ENCODE peak calls at places on chromosome X, in five cellular contexts. One of them, this sample, is unnamed.

GRCh38 chrX:40278340-40279090 is 180.8 kb upstream of the BCOR start:
- DNase-seq in HT-29: no peak
- DNase-seq in AG10803: peak
- DNase-seq in epithelial cell of esophagus: no peak
- DNase-seq in H4: peak
- DNase-seq in this sample: no peak

GRCh38 chrX:121802881-121803412 is 755.5 kb downstream of the GLUD2 start:
- DNase-seq in epithelial cell of esophagus: no peak
- DNase-seq in HT-29: no peak
- DNase-seq in H4: no peak
- DNase-seq in AG10803: no peak
- DNase-seq in this sample: no peak

GRCh38 chrX:2184089-2184488 is 316.7 kb downstream of the DHRSX start:
- DNase-seq in HT-29: no peak
- DNase-seq in epithelial cell of esophagus: no peak
- DNase-seq in H4: no peak
- DNase-seq in AG10803: no peak
- DNase-seq in this sample: no peak

GRCh38 chrX:66728818-66729271 is 90.0 kb upstream of the EDA2R start:
- DNase-seq in AG10803: peak
- DNase-seq in HT-29: peak
- DNase-seq in H4: peak
- DNase-seq in epithelial cell of esophagus: peak
- DNase-seq in this sample: peak

GRCh38 chrX:77398341-77398740 is 48.8 kb upstream of the FGF16 start:
- DNase-seq in H4: no peak
- DNase-seq in HT-29: no peak
- DNase-seq in epithelial cell of esophagus: no peak
- DNase-seq in AG10803: peak
- DNase-seq in this sample: no peak

GRCh38 chrX:64206556-64207162 is 1.2 kb upstream of the AMER1 start:
- DNase-seq in HT-29: peak
- DNase-seq in epithelial cell of esophagus: peak
- DNase-seq in AG10803: peak
- DNase-seq in H4: no peak
- DNase-seq in this sample: no peak

GRCh38 chrX:141405878-141406492 is 163.7 kb upstream of the SPANXC start:
- DNase-seq in epithelial cell of esophagus: peak
- DNase-seq in AG10803: peak
- DNase-seq in HT-29: peak
- DNase-seq in H4: peak
- DNase-seq in this sample: no peak

GRCh38 chrX:39969099-39969825 is 128.5 kb downstream of the BCOR start:
- DNase-seq in H4: no peak
- DNase-seq in AG10803: no peak
- DNase-seq in epithelial cell of esophagus: no peak
- DNase-seq in HT-29: no peak
- DNase-seq in this sample: no peak

GRCh38 chrX:4935387-4935786 is 1221.9 kb upstream of the PRKX start:
- DNase-seq in H4: no peak
- DNase-seq in epithelial cell of esophagus: no peak
- DNase-seq in HT-29: no peak
- DNase-seq in AG10803: no peak
- DNase-seq in this sample: no peak

GRCh38 chrX:74246524-74246923 is 57.5 kb upstream of the ZCCHC13 start:
- DNase-seq in AG10803: peak
- DNase-seq in HT-29: no peak
- DNase-seq in H4: no peak
- DNase-seq in epithelial cell of esophagus: peak
- DNase-seq in this sample: no peak

GRCh38 chrX:131633285-131633917 is 89.5 kb downstream of the OR13H1 start:
- DNase-seq in HT-29: peak
- DNase-seq in H4: peak
- DNase-seq in AG10803: peak
- DNase-seq in epithelial cell of esophagus: peak
- DNase-seq in this sample: no peak

GRCh38 chrX:149984411-149984810 is 46.1 kb upstream of the EOLA2 start:
- DNase-seq in HT-29: no peak
- DNase-seq in H4: no peak
- DNase-seq in AG10803: peak
- DNase-seq in epithelial cell of esophagus: no peak
- DNase-seq in this sample: no peak

GRCh38 chrX:13598877-13599276 is 29.5 kb downstream of the EGFL6 start:
- DNase-seq in H4: peak
- DNase-seq in AG10803: no peak
- DNase-seq in HT-29: peak
- DNase-seq in epithelial cell of esophagus: peak
- DNase-seq in this sample: no peak

GRCh38 chrX:68498508-68499379 is at the start of gene YIPF6:
- DNase-seq in epithelial cell of esophagus: peak
- DNase-seq in AG10803: peak
- DNase-seq in HT-29: peak
- DNase-seq in H4: peak
- DNase-seq in this sample: peak

GRCh38 chrX:133970021-133970550 is 15.3 kb downstream of the GPC3 start:
- DNase-seq in H4: no peak
- DNase-seq in HT-29: no peak
- DNase-seq in AG10803: no peak
- DNase-seq in epithelial cell of esophagus: no peak
- DNase-seq in this sample: no peak

GRCh38 chrX:13371191-13371590 is 51.3 kb upstream of the ATXN3L start:
- DNase-seq in epithelial cell of esophagus: no peak
- DNase-seq in HT-29: no peak
- DNase-seq in AG10803: no peak
- DNase-seq in H4: no peak
- DNase-seq in this sample: no peak

GRCh38 chrX:38513087-38513742 is 48.1 kb upstream of the TSPAN7 start:
- DNase-seq in epithelial cell of esophagus: peak
- DNase-seq in AG10803: no peak
- DNase-seq in HT-29: no peak
- DNase-seq in H4: no peak
- DNase-seq in this sample: no peak